ENCODE peak calls at places on chromosomes 7 and 10, in four cellular contexts. H is HepG2, T is GM12878, F is K562. X is an unnamed sample.

GRCh38 chr10:29471483-29471859 is 163.3 kb downstream of the SVIL start:
- ATAC-seq in H (no peak), T (peak), F (peak), X (no peak)

GRCh38 chr7:151566897-151567320 is 47.2 kb upstream of the RHEB start:
- ATAC-seq in H (no peak), T (no peak), F (peak), X (peak)

GRCh38 chr10:6875229-6875544 is 295.1 kb upstream of the PRKCQ start:
- ATAC-seq in H (no peak), T (no peak), F (no peak), X (no peak)

GRCh38 chr7:50832744-50833143 is 50.0 kb upstream of the GRB10 start:
- ATAC-seq in H (no peak), T (no peak), F (no peak), X (no peak)

GRCh38 chr10:6009159-6009558 is 31.8 kb upstream of the IL15RA start:
- ATAC-seq in H (no peak), T (peak), F (no peak), X (peak)

GRCh38 chr10:47207280-47207613 is 92.8 kb upstream of the GDF10 start:
- ATAC-seq in H (peak), T (no peak), F (no peak), X (peak)

GRCh38 chr10:101663097-101663496 is 31.9 kb downstream of the FBXW4 start:
- ATAC-seq in H (no peak), T (no peak), F (no peak), X (no peak)

GRCh38 chr10:94299417-94299816 is 63.3 kb downstream of the NOC3L start:
- ATAC-seq in H (no peak), T (peak), F (peak), X (no peak)

GRCh38 chr10:18079665-18080295 is 60.4 kb upstream of the CACNB2 start:
- ATAC-seq in H (no peak), T (no peak), F (no peak), X (no peak)

GRCh38 chr7:152145853-152146466 is 120.5 kb downstream of the GALNT11 start:
- ATAC-seq in H (peak), T (peak), F (peak), X (peak)

GRCh38 chr10:43203491-43204393 is 63.1 kb downstream of the RASGEF1A start:
- ATAC-seq in H (peak), T (peak), F (peak), X (no peak)

GRCh38 chr7:76326646-76327233 is 24.3 kb downstream of the HSPB1 start:
- ATAC-seq in H (no peak), T (no peak), F (no peak), X (no peak)

GRCh38 chr7:54960517-54960916 is 58.3 kb upstream of the EGFR start:
- ATAC-seq in H (no peak), T (peak), F (no peak), X (no peak)

GRCh38 chr7:37635368-37635767 is 48.2 kb upstream of the GPR141 start:
- ATAC-seq in H (no peak), T (no peak), F (no peak), X (no peak)

GRCh38 chr10:21406595-21407218 is 118.8 kb downstream of the SKIDA1 start:
- ATAC-seq in H (no peak), T (peak), F (peak), X (no peak)

GRCh38 chr10:101444058-101444457 is 90.1 kb downstream of the BTRC start:
- ATAC-seq in H (no peak), T (peak), F (no peak), X (no peak)

GRCh38 chr7:43785425-43785824 is 26.9 kb downstream of the BLVRA start:
- ATAC-seq in H (no peak), T (no peak), F (peak), X (peak)

GRCh38 chr7:51246258-51247245 is 70.1 kb downstream of the COBL start:
- ATAC-seq in H (no peak), T (no peak), F (no peak), X (no peak)

GRCh38 chr10:42593284-42593683 is 45.1 kb downstream of the ZNF33B start:
- ATAC-seq in H (no peak), T (no peak), F (no peak), X (no peak)

GRCh38 chr10:121579656-121580055 is 18.6 kb downstream of the FGFR2 start:
- ATAC-seq in H (peak), T (no peak), F (no peak), X (no peak)

GRCh38 chr7:45881280-45881758 is 7.0 kb upstream of the IGFBP1 start:
- ATAC-seq in H (peak), T (no peak), F (peak), X (no peak)

GRCh38 chr10:29392376-29393021 is 103.6 kb downstream of the LYZL1 start:
- ATAC-seq in H (peak), T (peak), F (peak), X (peak)

GRCh38 chr10:44376504-44377099 is 8.3 kb downstream of the CXCL12 start:
- ATAC-seq in H (no peak), T (no peak), F (no peak), X (no peak)

GRCh38 chr7:45563804-45564461 is 10.2 kb upstream of the ADCY1 start:
- ATAC-seq in H (no peak), T (no peak), F (no peak), X (no peak)

GRCh38 chr10:114167985-114168384 is 6.0 kb downstream of the CCDC186 start:
- ATAC-seq in H (no peak), T (no peak), F (no peak), X (no peak)

GRCh38 chr7:123401295-123401694 is 133.1 kb downstream of the IQUB start:
- ATAC-seq in H (no peak), T (no peak), F (no peak), X (no peak)

GRCh38 chr7:42345478-42346299 is 108.7 kb upstream of the GLI3 start:
- ATAC-seq in H (no peak), T (no peak), F (no peak), X (peak)

GRCh38 chr7:90384433-90384832 is 18.8 kb upstream of the CLDN12 start:
- ATAC-seq in H (no peak), T (no peak), F (no peak), X (no peak)

GRCh38 chr7:105713488-105714465 is 132.5 kb upstream of the EFCAB10 start:
- ATAC-seq in H (no peak), T (no peak), F (no peak), X (no peak)

GRCh38 chr7:31550432-31550831 is 36.5 kb downstream of the ITPRID1 start:
- ATAC-seq in H (no peak), T (no peak), F (no peak), X (no peak)

GRCh38 chr10:119500138-119500795 is 42.3 kb downstream of the RGS10 start:
- ATAC-seq in H (no peak), T (no peak), F (no peak), X (no peak)

GRCh38 chr10:13690281-13690825 is 103.6 kb downstream of the PRPF18 start:
- ATAC-seq in H (no peak), T (peak), F (no peak), X (no peak)

DNA sequence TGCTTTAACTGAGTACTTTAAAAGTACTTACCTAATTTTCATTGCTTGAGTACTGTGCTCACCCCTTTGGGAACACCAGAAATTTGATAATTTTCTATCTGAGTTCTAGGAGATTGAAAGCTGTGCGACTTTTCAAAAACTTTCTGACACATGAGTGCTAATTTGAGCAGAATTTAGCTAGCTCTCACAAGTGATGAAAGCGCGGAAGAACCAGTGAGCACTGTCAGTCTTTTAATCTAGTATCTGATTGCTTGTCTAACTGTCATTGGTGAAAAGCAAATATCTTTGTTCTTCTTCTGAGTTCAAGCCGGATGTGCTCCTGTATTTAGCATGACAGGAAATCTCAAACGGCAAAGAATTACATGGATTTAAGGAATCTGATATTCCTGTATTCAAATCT is 899.4 kb downstream of the CNTNAP2 start:
- ATAC-seq in H (no peak), T (no peak), F (no peak), X (no peak)
- TF ChIP-seq POLR2AphosphoS5 in H (no peak), T (no peak), F (no peak), X (no peak)

GRCh38 chr10:62638062-62638477 is 166.4 kb upstream of the ADO start:
- ATAC-seq in H (no peak), T (peak), F (no peak), X (peak)

GRCh38 chr10:62636825-62637248 is 167.7 kb upstream of the ADO start:
- ATAC-seq in H (peak), T (no peak), F (no peak), X (no peak)

GRCh38 chr10:62639139-62639538 is 165.4 kb upstream of the ADO start:
- ATAC-seq in H (no peak), T (no peak), F (no peak), X (no peak)

GRCh38 chr10:62635127-62635526 is 169.4 kb upstream of the ADO start:
- ATAC-seq in H (no peak), T (no peak), F (no peak), X (no peak)

DNA sequence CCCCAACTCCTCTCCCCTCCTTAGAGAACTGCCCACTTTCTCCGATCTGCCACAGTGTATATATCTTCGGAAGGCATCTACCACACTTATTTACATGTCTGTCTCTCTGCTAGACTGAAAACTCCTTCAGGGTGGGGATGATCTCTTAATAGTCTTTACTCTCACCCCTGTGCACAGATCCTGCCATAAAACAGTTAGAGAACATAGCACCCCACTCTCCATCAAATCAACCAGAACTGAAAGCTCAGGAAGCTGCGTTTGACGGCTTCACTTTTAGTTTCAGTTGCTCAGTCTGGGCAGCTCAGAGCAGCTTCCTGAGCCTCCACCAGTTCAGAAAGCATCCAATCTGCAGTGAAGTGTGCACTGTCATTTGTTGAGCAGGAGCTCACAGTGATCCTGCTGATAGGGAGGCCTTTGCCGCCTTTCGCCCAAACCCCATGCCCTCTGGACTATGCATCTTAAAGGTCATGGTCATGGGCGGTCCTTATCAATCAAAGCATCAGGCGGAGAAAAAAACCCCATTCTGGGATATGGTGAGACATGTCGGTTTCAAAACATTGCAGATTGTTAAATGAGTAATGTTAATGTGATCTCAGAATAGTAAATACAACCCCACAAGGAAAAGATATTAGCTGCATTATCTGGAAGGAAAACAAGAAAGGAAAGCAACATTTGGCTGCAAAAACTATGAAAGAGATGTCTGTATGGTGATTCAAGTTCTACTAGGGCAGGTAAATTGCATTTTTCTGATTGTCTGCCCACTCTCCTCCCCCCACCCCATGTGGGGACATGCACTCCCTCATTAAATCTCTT is 167.1 kb upstream of the ADO start:
- ATAC-seq in H (peak), T (peak), F (no peak), X (peak)
- TF ChIP-seq EP300 in H (no peak), T (peak), F (no peak), X (no peak)

GRCh38 chr10:62037166-62037831 is 135.8 kb downstream of the ARID5B start:
- ATAC-seq in H (peak), T (no peak), F (no peak), X (peak)
- TF ChIP-seq POLR2AphosphoS5 in H (no peak), T (no peak), F (no peak), X (no peak)

GRCh38 chr10:126458453-126458852 is 70.2 kb upstream of the ADAM12 start:
- ATAC-seq in H (no peak), T (no peak), F (no peak), X (no peak)

GRCh38 chr10:126455036-126455765 is 66.9 kb upstream of the ADAM12 start:
- ATAC-seq in H (no peak), T (no peak), F (no peak), X (no peak)

GRCh38 chr10:126455766-126456425 is 67.6 kb upstream of the ADAM12 start:
- ATAC-seq in H (no peak), T (no peak), F (no peak), X (no peak)

GRCh38 chr10:126456632-126457031 is 68.4 kb upstream of the ADAM12 start:
- ATAC-seq in H (no peak), T (no peak), F (no peak), X (no peak)

GRCh38 chr10:126454045-126454751 is 65.9 kb upstream of the ADAM12 start:
- ATAC-seq in H (no peak), T (no peak), F (no peak), X (no peak)
- TF ChIP-seq EP300 in H (no peak), T (no peak), F (no peak), X (no peak)

DNA sequence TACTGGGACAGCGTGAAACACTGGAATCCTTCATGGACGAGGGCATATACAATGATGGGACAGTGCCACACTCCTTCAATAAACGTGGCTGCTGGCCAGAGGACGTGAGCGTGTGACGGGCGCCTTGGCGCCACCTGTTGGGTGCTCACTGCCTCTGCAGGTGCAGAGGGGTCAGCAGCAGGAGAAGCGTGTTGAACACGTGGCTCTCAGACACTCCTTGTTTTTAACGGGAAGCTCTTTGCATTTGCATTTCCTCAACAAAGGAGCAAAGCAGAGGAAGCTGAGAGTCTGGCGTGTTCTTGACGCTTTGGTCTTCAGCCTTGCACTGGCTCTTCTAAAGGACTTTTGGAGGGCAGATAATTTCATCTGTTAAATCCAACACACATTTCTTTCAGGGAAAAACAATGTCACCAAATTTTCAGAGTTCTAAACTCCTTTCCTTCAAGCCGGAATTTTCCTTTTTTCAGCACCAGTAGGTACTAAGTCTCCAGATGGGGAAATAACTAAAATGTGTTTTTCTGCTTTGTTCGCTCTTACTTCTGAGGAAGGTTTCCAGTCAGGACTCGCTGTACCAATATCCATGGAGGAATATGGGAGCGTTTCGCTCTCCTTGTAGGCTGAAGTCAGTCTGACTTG is 2.9 kb upstream of the GET4 start:
- ATAC-seq in H (peak), T (peak), F (peak), X (peak)
- TF ChIP-seq POLR2AphosphoS5 in H (no peak), T (no peak), F (peak), X (peak)

GRCh38 chr7:5692112-5692844 is 89.2 kb downstream of the RNF216 start:
- ATAC-seq in H (peak), T (no peak), F (no peak), X (peak)
- TF ChIP-seq EP300 in H (no peak), T (no peak), F (no peak), X (no peak)

DNA sequence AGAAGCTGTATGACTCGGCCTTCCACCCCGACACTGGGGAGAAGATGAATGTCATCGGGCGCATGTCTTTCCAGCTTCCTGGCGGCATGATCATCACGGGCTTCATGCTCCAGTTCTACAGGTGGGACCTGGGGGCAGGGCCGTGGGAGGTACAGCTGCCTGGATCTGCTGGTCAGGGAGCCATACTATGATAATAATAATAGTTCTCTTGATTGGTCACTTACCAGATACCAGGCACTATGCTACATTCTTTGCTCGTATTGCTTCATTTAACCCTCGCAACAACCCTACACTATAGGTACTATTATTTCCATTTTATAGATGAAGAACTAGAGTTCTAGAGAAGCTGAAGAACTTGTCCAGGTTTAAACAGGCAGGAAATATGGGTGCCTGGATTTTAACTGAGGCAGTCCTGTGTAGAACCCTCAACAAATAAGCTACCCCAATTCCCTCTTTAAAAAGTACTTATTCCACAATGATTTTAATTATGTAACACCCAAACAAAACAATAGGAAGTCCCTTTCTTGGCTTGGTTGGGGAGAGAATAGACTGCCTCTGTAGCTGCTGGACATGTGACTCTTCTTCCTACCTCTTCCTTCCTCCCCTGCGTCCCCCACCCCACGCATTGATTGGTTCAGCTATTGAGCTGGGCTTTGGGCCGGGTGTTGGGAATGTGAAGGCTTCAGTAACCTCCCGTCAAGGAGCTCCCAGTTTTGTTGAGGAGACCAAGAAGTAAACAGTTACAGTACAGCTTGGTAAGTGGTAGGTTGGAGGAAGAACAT is 12.8 kb downstream of the SFXN2 start:
- ATAC-seq in H (no peak), T (no peak), F (no peak), X (no peak)
- TF ChIP-seq POLR2AphosphoS5 in H (no peak), T (no peak), F (no peak), X (no peak)

DNA sequence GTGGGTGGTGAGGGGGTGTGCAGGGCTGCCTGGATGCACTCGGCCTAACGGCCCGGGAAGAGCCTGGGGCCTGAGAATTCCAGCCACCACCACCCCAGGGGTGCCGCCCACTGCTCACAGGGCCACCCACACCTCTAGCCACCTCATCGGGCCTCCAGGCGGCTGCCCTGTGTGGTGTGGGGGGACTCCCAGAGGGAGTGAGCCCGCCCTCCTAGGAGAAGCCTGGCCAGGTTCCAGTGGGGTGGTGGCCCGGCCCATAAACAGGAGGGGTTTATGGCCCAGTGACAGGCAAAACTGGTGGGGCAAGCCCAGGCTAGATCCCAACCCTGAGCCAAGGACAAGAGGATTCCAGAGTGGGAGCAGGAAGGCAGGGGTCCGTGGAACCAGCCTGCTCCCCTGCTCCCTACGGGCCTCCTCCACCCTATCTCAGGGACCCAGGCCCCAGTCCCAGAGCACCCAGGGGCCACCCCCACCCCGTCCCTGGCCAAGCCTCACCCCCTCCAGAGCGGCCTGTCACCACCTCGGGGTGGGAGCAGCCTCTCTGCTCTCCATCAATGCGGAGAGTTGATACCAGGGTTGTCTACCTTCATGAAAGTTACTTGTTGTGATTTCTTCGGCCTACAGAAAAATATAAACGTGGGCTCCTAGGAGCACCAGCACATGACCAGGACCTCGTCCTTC is 20.2 kb upstream of the PDGFA start:
- ATAC-seq in H (peak), T (no peak), F (peak), X (no peak)
- TF ChIP-seq EP300 in H (peak), T (no peak), F (no peak), X (no peak)

GRCh38 chr7:116772926-116773749 is 89.2 kb upstream of the CAPZA2 start:
- ATAC-seq in H (no peak), T (no peak), F (no peak), X (no peak)

GRCh38 chr7:116771640-116772039 is 90.7 kb upstream of the CAPZA2 start:
- ATAC-seq in H (no peak), T (no peak), F (no peak), X (no peak)

GRCh38 chr7:116769541-116769940 is 92.8 kb upstream of the CAPZA2 start:
- ATAC-seq in H (no peak), T (no peak), F (no peak), X (no peak)

GRCh38 chr7:116770941-116771340 is 91.4 kb upstream of the CAPZA2 start:
- ATAC-seq in H (no peak), T (no peak), F (no peak), X (no peak)

DNA sequence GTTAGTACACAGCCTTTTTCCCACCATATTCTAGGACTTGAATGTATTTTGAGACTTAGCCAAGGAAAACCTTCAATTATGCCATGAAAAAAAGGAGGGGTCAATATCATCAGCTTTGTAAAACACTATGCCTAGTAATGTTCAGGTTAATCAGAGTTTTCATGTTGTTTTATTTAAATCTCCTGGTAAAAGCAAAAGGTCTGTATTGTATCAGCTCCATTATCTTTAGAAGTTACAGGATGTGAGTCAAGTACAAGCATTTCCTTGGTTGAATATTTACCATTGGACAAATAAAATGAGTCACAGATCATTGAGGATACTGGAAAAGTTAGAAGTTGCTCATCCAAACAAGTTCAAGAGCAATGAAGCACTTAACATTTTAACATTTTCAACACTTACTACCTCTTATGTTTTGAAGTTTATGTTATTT is 89.9 kb upstream of the CAPZA2 start:
- ATAC-seq in H (peak), T (no peak), F (no peak), X (no peak)
- TF ChIP-seq POLR2AphosphoS5 in H (no peak), T (no peak), F (no peak), X (no peak)